ENCODE peak calls at places on chromosomes 11 and 22, in nine cellular contexts. H, U, D, P, J, N, F, Z and B are unnamed samples. For H3K36me3, the result is how much of the 10 kb centered on the place peaks cover.

GRCh38 chr22:42807185-42807584 is 49.9 kb downstream of the ARFGAP3 start:
- DNase-seq in U (no peak), Z (no peak), D (no peak), F (no peak), H (no peak), N (no peak), J (no peak), P (no peak), B (no peak)

GRCh38 chr11:12184696-12185095 is 74.3 kb downstream of the MICAL2 start:
- DNase-seq in Z (no peak), J (no peak), N (no peak), P (no peak), U (peak), F (no peak), D (no peak), H (no peak), B (no peak)

GRCh38 chr11:72639475-72640375 is 34.5 kb downstream of the PDE2A start:
- DNase-seq in D (no peak), U (no peak), N (no peak), J (no peak), F (no peak), P (no peak), Z (no peak), H (no peak), B (no peak)

GRCh38 chr22:39359659-39360195 is 9.9 kb downstream of the SYNGR1 start:
- DNase-seq in F (no peak), J (no peak), P (no peak), Z (no peak), U (no peak), H (no peak), N (no peak), D (no peak), B (no peak)

GRCh38 chr11:65944191-65944590 is 1.1 kb upstream of the TSGA10IP start:
- DNase-seq in Z (no peak), J (no peak), N (no peak), F (no peak), U (no peak), D (no peak), P (no peak), H (no peak), B (no peak)

GRCh38 chr11:80638296-80638695 is 1197.5 kb upstream of the TENM4 start:
- DNase-seq in P (peak), H (no peak), F (no peak), Z (peak), D (no peak), U (no peak), N (no peak), J (no peak), B (no peak)

GRCh38 chr11:83721286-83721685 is 435.1 kb upstream of the CCDC90B start:
- DNase-seq in F (no peak), Z (no peak), N (no peak), H (no peak), P (peak), D (no peak), U (peak), J (no peak), B (no peak)

GRCh38 chr11:122711831-122712378 is 56.4 kb downstream of the UBASH3B start:
- DNase-seq in D (no peak), P (peak), H (no peak), Z (no peak), J (peak), F (peak), N (no peak), U (peak), B (no peak)

GRCh38 chr11:70527429-70528045 is 129.2 kb downstream of the CTTN start:
- DNase-seq in N (no peak), Z (peak), P (no peak), U (no peak), H (no peak), F (no peak), J (no peak), D (no peak), B (no peak)

GRCh38 chr11:116263020-116263419 is 509.8 kb downstream of the BUD13 start:
- DNase-seq in P (no peak), J (no peak), Z (no peak), U (no peak), N (no peak), H (no peak), D (no peak), F (no peak), B (no peak)

GRCh38 chr11:130198292-130198691 is 38.7 kb downstream of the ST14 start:
- DNase-seq in J (no peak), Z (no peak), N (no peak), D (no peak), P (no peak), U (no peak), F (no peak), H (no peak), B (no peak)

GRCh38 chr11:18700375-18700774 is 1.8 kb downstream of the TMEM86A start:
- DNase-seq in D (no peak), Z (no peak), H (no peak), N (no peak), P (peak), F (no peak), U (no peak), J (no peak), B (no peak)

GRCh38 chr22:45645526-45646414 is 25.9 kb upstream of the ATXN10 start:
- DNase-seq in J (peak), U (peak), N (no peak), D (peak), P (no peak), H (peak), F (peak), Z (no peak), B (peak)

GRCh38 chr22:44530569-44530968 is 32.5 kb upstream of the RTL6 start:
- DNase-seq in U (no peak), H (no peak), D (no peak), J (no peak), N (no peak), P (no peak), Z (no peak), F (no peak), B (no peak)

GRCh38 chr11:1041471-1041870 is 5.0 kb upstream of the MUC6 start:
- DNase-seq in Z (no peak), N (no peak), P (no peak), U (no peak), F (no peak), D (no peak), H (peak), J (no peak), B (no peak)

GRCh38 chr22:37279469-37279868 is 2.8 kb upstream of the CYTH4 start:
- DNase-seq in H (no peak), Z (no peak), F (no peak), N (no peak), U (no peak), D (no peak), J (no peak), P (no peak), B (no peak)

GRCh38 chr11:94835571-94835970 is 67.4 kb downstream of the AMOTL1 start:
- DNase-seq in F (no peak), U (peak), D (no peak), N (no peak), Z (no peak), J (no peak), H (no peak), P (peak), B (no peak)

GRCh38 chr22:48885919-48886305 is 941.8 kb downstream of the BRD1 start:
- DNase-seq in H (peak), Z (peak), J (no peak), D (no peak), N (no peak), U (no peak), P (no peak), F (peak), B (no peak)

GRCh38 chr22:50014655-50015401 is 2.3 kb upstream of the IL17REL start:
- DNase-seq in J (no peak), P (no peak), F (peak), N (no peak), U (no peak), Z (no peak), D (no peak), H (peak), B (no peak)

GRCh38 chr22:43747877-43748276 is 64.2 kb downstream of the EFCAB6 start:
- DNase-seq in H (no peak), U (no peak), Z (no peak), D (no peak), J (no peak), N (no peak), P (peak), F (no peak), B (no peak)

GRCh38 chr11:106706355-106706754 is 311.9 kb downstream of the GUCY1A2 start:
- DNase-seq in Z (no peak), U (peak), J (no peak), P (peak), N (no peak), D (no peak), H (no peak), F (no peak), B (no peak)

DNA sequence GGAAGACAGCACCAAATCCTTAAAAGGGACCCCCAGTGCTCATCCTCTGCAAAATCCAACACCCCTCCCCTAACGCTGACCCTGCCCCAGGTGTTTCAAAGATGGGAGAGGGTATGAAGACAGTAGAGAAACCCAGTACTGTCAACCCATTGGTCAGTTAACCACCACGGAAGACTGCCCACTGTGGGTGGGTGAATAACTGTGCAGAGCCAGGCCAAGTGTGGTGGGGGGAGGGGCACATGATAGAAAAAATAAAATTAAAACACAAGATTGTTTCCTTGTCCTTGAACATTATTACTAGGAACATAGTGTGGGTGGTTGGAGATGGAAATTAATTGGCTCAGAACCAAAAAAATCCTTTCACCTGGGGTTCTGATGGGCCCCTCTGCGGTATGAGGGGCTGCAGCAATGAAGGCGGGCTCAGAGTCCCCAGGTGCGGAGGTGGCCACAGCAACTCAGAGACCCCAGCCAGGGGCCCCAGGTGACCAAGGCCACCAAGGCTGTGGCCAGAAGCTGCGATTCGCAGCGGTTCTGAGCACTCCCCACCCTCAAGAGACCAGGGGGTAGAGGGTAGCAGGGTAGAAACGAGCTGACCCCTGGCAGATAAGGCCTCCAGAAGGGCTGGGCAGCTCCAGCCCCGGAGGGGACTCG is 1.1 kb downstream of the TNKS1BP1 start:
- DNase-seq in U (peak), N (no peak), H (no peak), F (no peak), P (no peak), D (peak), J (no peak), Z (no peak), B (no peak)
- H3K36me3 ChIP-seq in U (under half), N (under half), H (under half), F (under half), P (under half), D (under half), J (under half), Z (half or more), B (under half)

DNA sequence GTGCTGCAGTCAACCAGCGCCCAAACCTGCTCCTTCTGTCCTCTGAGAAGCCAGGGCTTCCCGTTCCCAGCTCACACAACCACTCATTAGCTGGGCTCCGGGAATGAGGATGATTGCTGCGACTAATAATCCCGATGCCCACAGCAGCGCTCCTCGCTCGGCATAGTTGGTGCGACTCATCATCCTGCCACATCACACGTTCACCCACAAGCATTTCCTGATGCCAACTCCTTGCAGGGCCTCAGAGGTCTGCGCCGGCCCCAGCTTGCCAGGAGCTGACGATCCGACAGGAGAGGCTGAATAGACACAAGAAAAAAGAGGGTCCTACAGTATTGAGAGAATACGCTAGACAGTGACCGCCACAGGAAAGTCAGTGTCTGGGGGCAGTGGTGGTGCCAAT is 10.6 kb upstream of the CSNK1E start:
- DNase-seq in P (peak), J (no peak), H (no peak), N (no peak), U (peak), D (no peak), Z (peak), F (no peak), B (no peak)
- H3K36me3 ChIP-seq in P (under half), J (under half), H (under half), N (under half), U (under half), D (under half), Z (under half), F (under half), B (under half)

DNA sequence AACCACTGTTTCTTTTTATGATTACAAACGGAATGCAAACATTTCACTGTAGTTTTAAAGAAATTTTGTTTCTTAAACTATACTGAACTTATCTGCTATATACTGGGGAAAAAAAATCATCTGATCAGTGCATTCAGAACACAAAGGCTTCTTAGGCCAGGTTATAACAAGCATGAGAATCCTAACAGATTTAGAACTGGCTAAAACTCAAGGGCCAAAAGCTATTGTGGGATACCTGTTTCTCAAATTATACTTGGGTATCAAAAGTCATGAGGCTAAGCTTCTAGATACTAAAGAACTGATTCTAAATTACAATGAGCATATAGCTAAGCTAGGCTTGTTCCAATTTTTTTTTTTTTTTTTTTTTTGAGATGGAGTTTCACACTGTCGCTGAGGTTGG is 29.7 kb upstream of the CHRNA10 start:
- DNase-seq in Z (no peak), U (no peak), H (no peak), N (no peak), D (no peak), F (no peak), P (no peak), J (no peak), B (no peak)
- H3K36me3 ChIP-seq in Z (half or more), U (half or more), H (half or more), N (under half), D (under half), F (under half), P (under half), J (half or more), B (half or more)

DNA sequence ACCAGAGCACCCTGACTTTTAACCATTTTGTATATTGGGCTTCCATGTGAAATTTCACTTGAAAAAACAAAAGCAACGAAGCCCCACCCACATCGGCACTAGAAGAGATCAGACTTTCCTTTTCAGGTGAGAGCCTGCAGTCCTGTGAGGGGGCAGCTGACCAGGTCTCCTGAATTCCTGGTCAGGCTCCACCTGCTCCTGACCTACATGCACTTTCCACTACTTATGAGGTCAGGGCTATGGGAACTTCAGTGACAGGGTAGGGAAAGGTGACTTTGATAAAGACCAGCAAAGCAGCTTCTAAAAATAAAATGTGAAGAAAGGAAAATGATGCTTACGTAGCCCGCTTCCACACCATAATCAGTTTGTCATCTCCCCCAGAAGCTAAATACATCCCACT is 24.7 kb downstream of the HIRA start:
- DNase-seq in N (no peak), Z (no peak), P (no peak), J (peak), F (no peak), D (no peak), H (no peak), U (no peak), B (no peak)
- H3K36me3 ChIP-seq in N (under half), Z (half or more), P (under half), J (under half), F (under half), D (under half), H (half or more), U (under half), B (under half)

DNA sequence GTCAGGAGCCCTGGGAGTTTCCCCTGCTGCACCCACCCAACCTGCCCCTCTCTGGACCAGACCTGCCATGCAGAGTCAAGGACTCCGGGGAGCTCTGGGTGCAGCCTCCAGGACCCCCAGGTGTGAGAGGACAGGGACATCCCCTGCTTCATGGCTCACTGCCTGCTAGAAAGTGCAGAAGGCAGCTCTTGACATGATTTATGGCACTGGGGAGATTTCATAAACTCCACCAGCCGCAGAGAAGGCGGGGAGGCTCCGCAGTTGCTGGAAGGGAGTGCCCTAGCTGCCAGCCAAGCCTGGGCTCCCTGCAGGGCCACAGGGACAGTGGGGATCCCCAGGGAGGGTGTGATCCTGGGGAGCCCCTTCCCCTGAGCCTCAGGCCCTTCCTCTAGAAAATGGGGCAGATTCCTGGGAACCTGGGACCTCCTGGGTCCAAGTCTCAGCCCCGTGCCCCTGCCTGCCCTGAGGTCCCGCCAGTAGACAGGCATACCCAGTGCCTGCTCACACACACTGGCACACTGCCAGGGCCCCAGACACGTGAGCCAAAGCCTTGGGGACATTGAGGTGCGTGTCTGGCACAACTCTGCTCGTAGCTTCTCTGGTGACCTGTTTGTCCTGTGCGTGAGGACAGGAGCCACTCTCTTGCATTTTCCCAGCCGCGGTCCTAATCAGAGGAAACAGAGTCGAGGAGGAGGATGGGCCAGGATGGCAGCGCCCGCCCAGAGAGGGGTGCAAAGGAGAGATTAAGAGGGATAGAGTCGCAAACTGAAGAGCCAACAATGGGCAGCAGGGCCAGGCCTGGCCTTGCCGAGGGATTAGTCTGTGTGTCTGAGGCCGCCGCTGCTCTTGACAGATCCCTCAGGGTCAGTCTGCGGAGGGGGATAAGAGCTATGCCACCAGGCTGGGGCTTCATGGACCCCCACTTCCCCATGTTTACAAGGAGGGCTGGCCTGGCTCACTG is 13.8 kb downstream of the CABP7 start:
- DNase-seq in H (peak), D (peak), N (no peak), U (no peak), F (peak), Z (no peak), J (peak), P (no peak), B (no peak)
- H3K36me3 ChIP-seq in H (under half), D (under half), N (under half), U (under half), F (under half), Z (under half), J (under half), P (under half), B (under half)

GRCh38 chr11:125621995-125622394 is 3.0 kb upstream of the CHEK1 start:
- DNase-seq in N (no peak), J (no peak), H (no peak), U (peak), F (no peak), Z (no peak), P (peak), D (no peak), B (no peak)
- H3K36me3 ChIP-seq in N (under half), J (under half), H (half or more), U (under half), F (under half), Z (half or more), P (under half), D (under half), B (under half)

GRCh38 chr11:63905179-63905578 is 11.8 kb downstream of the RCOR2 start:
- DNase-seq in D (no peak), F (no peak), J (no peak), Z (no peak), N (no peak), U (peak), H (no peak), P (no peak), B (no peak)
- H3K36me3 ChIP-seq in D (under half), F (under half), J (under half), Z (half or more), N (under half), U (under half), H (half or more), P (half or more), B (under half)